ENCODE peak calls at places on chromosome 3, in ten cellular contexts. X, F, P, N, M, J, L, W, I and V are unnamed samples.

GRCh38 chr3:175150812-175151411 is 291.8 kb downstream of the NAALADL2 start:
- DNase-seq in X (no peak), F (no peak), P (no peak), N (no peak), M (no peak), J (no peak), L (no peak), W (no peak), I (peak; percentile 35), V (no peak)

GRCh38 chr3:148729656-148730055 is 32.0 kb downstream of the AGTR1 start:
- DNase-seq in X (no peak), F (no peak), P (no peak), N (no peak), M (no peak), J (no peak), L (no peak), W (no peak), I (no peak), V (no peak)

GRCh38 chr3:127735767-127736693 is 63.3 kb downstream of the ABTB1 start:
- DNase-seq in X (peak; percentile 78), F (no peak), P (no peak), N (no peak), M (peak; percentile 61), J (no peak), L (peak; percentile 85), W (no peak), I (peak; percentile 46), V (no peak)

GRCh38 chr3:150469931-150470740 is 62.0 kb downstream of the TSC22D2 start:
- DNase-seq in X (no peak), F (no peak), P (no peak), N (no peak), M (no peak), J (no peak), L (peak; percentile 77), W (no peak), I (peak; percentile 51), V (no peak)

GRCh38 chr3:141851411-141851810 is 25.0 kb upstream of the ATP1B3 start:
- DNase-seq in X (no peak), F (no peak), P (no peak), N (no peak), M (no peak), J (no peak), L (no peak), W (no peak), I (no peak), V (no peak)

GRCh38 chr3:117927831-117928230 is 1106.8 kb downstream of the IGSF11 start:
- DNase-seq in X (no peak), F (no peak), P (no peak), N (no peak), M (no peak), J (no peak), L (no peak), W (no peak), I (no peak), V (no peak)

GRCh38 chr3:111081008-111081545 is 9.5 kb downstream of the NECTIN3 start:
- DNase-seq in X (peak; percentile 24), F (no peak), P (no peak), N (no peak), M (no peak), J (no peak), L (peak; percentile 77), W (no peak), I (no peak), V (no peak)

GRCh38 chr3:113421082-113421481 is 20.2 kb downstream of the CFAP44 start:
- DNase-seq in X (no peak), F (no peak), P (no peak), N (no peak), M (no peak), J (no peak), L (no peak), W (no peak), I (no peak), V (no peak)

GRCh38 chr3:143608966-143609365 is 239.3 kb downstream of the SLC9A9 start:
- DNase-seq in X (peak; percentile 76), F (no peak), P (no peak), N (no peak), M (no peak), J (no peak), L (peak; percentile 11), W (no peak), I (no peak), V (no peak)

GRCh38 chr3:187943677-187944390 is 198.6 kb upstream of the BCL6 start:
- DNase-seq in X (no peak), F (no peak), P (no peak), N (no peak), M (no peak), J (no peak), L (peak; percentile 38), W (no peak), I (no peak), V (no peak)

GRCh38 chr3:139793408-139793807 is 115.6 kb upstream of the NMNAT3 start:
- DNase-seq in X (no peak), F (no peak), P (no peak), N (no peak), M (no peak), J (no peak), L (no peak), W (no peak), I (no peak), V (no peak)

GRCh38 chr3:25678581-25678980 is 13.9 kb upstream of the TOP2B start:
- DNase-seq in X (no peak), F (no peak), P (no peak), N (no peak), M (no peak), J (no peak), L (peak; percentile 2), W (no peak), I (no peak), V (no peak)

GRCh38 chr3:67437789-67438188 is 216.6 kb downstream of the SUCLG2 start:
- DNase-seq in X (no peak), F (no peak), P (no peak), N (no peak), M (no peak), J (no peak), L (no peak), W (no peak), I (no peak), V (no peak)

GRCh38 chr3:139629033-139629432 is 48.7 kb downstream of the NMNAT3 start:
- DNase-seq in X (peak; percentile 4), F (no peak), P (no peak), N (no peak), M (no peak), J (peak; percentile 49), L (peak; percentile 25), W (no peak), I (no peak), V (no peak)

GRCh38 chr3:94115482-94115881 is 52.6 kb downstream of the NSUN3 start:
- DNase-seq in X (peak; percentile 59), F (no peak), P (no peak), N (no peak), M (no peak), J (no peak), L (peak; percentile 46), W (no peak), I (no peak), V (no peak)

GRCh38 chr3:64890466-64890865 is 202.7 kb upstream of the ADAMTS9 start:
- DNase-seq in X (no peak), F (no peak), P (no peak), N (no peak), M (no peak), J (no peak), L (no peak), W (no peak), I (no peak), V (no peak)

GRCh38 chr3:28835751-28836150 is 445.1 kb upstream of the RBMS3 start:
- DNase-seq in X (peak; percentile 7), F (no peak), P (peak; percentile 22), N (no peak), M (peak; percentile 23), J (no peak), L (no peak), W (no peak), I (no peak), V (no peak)